ENCODE peak calls at places on chromosomes 11 and 22, in five cellular contexts. M, E, I, O and J are unnamed samples.

GRCh38 chr11:117305145-117305544 is 10.9 kb downstream of the BACE1 start:
- DNase-seq in M (no peak), E (no peak), I (no peak), O (no peak), J (no peak)

GRCh38 chr11:62242021-62242420 is at the start of gene SCGB1D2:
- DNase-seq in M (no peak), E (peak), I (no peak), O (peak), J (peak)

GRCh38 chr11:66478823-66479740 is 1.2 kb upstream of the DPP3 start:
- DNase-seq in M (no peak), E (peak), I (peak), O (peak), J (peak)

GRCh38 chr11:101864098-101864497 is 50.7 kb upstream of the CEP126 start:
- DNase-seq in M (no peak), E (no peak), I (no peak), O (no peak), J (no peak)

GRCh38 chr22:22552630-22553029 is 6.4 kb downstream of the PRAME start:
- DNase-seq in M (no peak), E (peak), I (no peak), O (peak), J (no peak)

GRCh38 chr11:26027887-26028286 is 304.0 kb upstream of the ANO3 start:
- DNase-seq in M (no peak), E (no peak), I (no peak), O (no peak), J (no peak)

GRCh38 chr11:92776676-92777075 is 192.8 kb upstream of the MTNR1B start:
- DNase-seq in M (no peak), E (peak), I (no peak), O (no peak), J (no peak)

GRCh38 chr11:64164392-64165312 is 1.3 kb downstream of the MACROD1 start:
- DNase-seq in M (no peak), E (no peak), I (no peak), O (peak), J (no peak)

GRCh38 chr22:23696326-23696851 is 5.6 kb downstream of the RGL4 start:
- DNase-seq in M (peak), E (no peak), I (no peak), O (no peak), J (peak)

GRCh38 chr11:6440906-6441358 is at the start of gene HPX:
- DNase-seq in M (no peak), E (no peak), I (no peak), O (no peak), J (no peak)

GRCh38 chr11:1774886-1775285 is 11.2 kb upstream of the CTSD start:
- DNase-seq in M (no peak), E (no peak), I (no peak), O (no peak), J (no peak)

GRCh38 chr22:41589260-41589600 is 410 bp downstream of the PMM1 start:
- DNase-seq in M (no peak), E (no peak), I (no peak), O (peak), J (no peak)

GRCh38 chr11:11909727-11910126 is 68.0 kb downstream of the USP47 start:
- DNase-seq in M (no peak), E (peak), I (no peak), O (no peak), J (no peak)

GRCh38 chr11:19715373-19715772 is 2.7 kb downstream of the NAV2 start:
- DNase-seq in M (no peak), E (peak), I (peak), O (no peak), J (no peak)

GRCh38 chr11:70915158-70915795 is 337.1 kb downstream of the SHANK2 start:
- DNase-seq in M (no peak), E (no peak), I (no peak), O (no peak), J (no peak)

GRCh38 chr11:60657880-60658279 is 41.5 kb upstream of the MS4A8 start:
- DNase-seq in M (no peak), E (peak), I (no peak), O (peak), J (peak)

GRCh38 chr22:38831166-38831945 is 12.5 kb downstream of the NPTXR start:
- DNase-seq in M (no peak), E (peak), I (no peak), O (no peak), J (no peak)